ENCODE peak calls at places on chromosomes 4 and X, in eight cellular contexts. Z is Peyer's patch, C is A549, B is NB4, I is upper lobe of left lung, G is ovary, A is HepG2, H is stomach. F is an unnamed sample.

GRCh38 chr4:3671571-3672464 is 94.4 kb upstream of the ADRA2C start:
- DNase-seq in H (no peak), B (no peak), C (peak; percentile 31), Z (no peak), I (no peak), A (peak; percentile 69), G (no peak), F (no peak)

GRCh38 chrX:24231169-24231568 is 81.6 kb downstream of the ZFX start:
- DNase-seq in H (no peak), A (no peak), G (no peak), Z (no peak), B (peak; percentile 64), C (peak; percentile 47), I (no peak), F (peak; percentile 0)

GRCh38 chr4:113146876-113147358 is 97.5 kb downstream of the ANK2 start:
- DNase-seq in H (no peak), A (peak; percentile 73), Z (no peak), B (no peak), I (no peak), C (no peak), G (peak; percentile 29), F (no peak)

GRCh38 chr4:156901871-156902270 is 69.7 kb downstream of the PDGFC start:
- DNase-seq in Z (no peak), C (no peak), H (no peak), A (no peak), G (no peak), I (no peak), B (no peak), F (no peak)

GRCh38 chrX:65581661-65582339 is 47.2 kb upstream of the LAS1L start:
- DNase-seq in H (peak; percentile 65), C (peak; percentile 62), Z (peak; percentile 83), G (peak; percentile 58), I (peak; percentile 69), A (peak; percentile 26), B (peak; percentile 78), F (peak; percentile 75)

GRCh38 chr4:95506264-95506663 is 42.5 kb downstream of the UNC5C start:
- DNase-seq in C (no peak), A (no peak), Z (no peak), G (no peak), I (no peak), B (no peak), H (no peak), F (no peak)

GRCh38 chr4:178823673-178824072 is 1381.4 kb upstream of the AGA start:
- DNase-seq in C (no peak), Z (no peak), H (no peak), I (no peak), G (no peak), B (no peak), A (no peak), F (no peak)

GRCh38 chr4:84673475-84674230 is 90.7 kb downstream of the CDS1 start:
- DNase-seq in A (no peak), I (no peak), G (no peak), C (peak; percentile 16), B (no peak), H (no peak), Z (no peak), F (no peak)

GRCh38 chrX:150954951-150955350 is 28.2 kb upstream of the HMGB3 start:
- DNase-seq in Z (no peak), B (no peak), C (no peak), H (no peak), A (no peak), I (no peak), G (no peak), F (peak; percentile 38)

GRCh38 chrX:119763836-119764387 is 5.5 kb downstream of the SOWAHD start:
- DNase-seq in Z (no peak), G (no peak), B (peak; percentile 32), H (no peak), A (no peak), I (no peak), C (no peak), F (no peak)

GRCh38 chrX:103586659-103587058 is 1.3 kb downstream of the TCEAL4 start:
- DNase-seq in C (no peak), B (no peak), I (no peak), A (no peak), Z (no peak), H (no peak), G (no peak), F (no peak)

GRCh38 chrX:103584606-103585005 is 709 bp upstream of the TCEAL4 start:
- DNase-seq in A (no peak), H (no peak), G (no peak), C (peak; percentile 4), Z (no peak), B (no peak), I (no peak), F (no peak)

GRCh38 chrX:103586314-103586646 is 965 bp downstream of the TCEAL4 start:
- DNase-seq in G (peak; percentile 45), I (no peak), B (no peak), H (peak; percentile 29), Z (no peak), C (no peak), A (no peak), F (no peak)

DNA sequence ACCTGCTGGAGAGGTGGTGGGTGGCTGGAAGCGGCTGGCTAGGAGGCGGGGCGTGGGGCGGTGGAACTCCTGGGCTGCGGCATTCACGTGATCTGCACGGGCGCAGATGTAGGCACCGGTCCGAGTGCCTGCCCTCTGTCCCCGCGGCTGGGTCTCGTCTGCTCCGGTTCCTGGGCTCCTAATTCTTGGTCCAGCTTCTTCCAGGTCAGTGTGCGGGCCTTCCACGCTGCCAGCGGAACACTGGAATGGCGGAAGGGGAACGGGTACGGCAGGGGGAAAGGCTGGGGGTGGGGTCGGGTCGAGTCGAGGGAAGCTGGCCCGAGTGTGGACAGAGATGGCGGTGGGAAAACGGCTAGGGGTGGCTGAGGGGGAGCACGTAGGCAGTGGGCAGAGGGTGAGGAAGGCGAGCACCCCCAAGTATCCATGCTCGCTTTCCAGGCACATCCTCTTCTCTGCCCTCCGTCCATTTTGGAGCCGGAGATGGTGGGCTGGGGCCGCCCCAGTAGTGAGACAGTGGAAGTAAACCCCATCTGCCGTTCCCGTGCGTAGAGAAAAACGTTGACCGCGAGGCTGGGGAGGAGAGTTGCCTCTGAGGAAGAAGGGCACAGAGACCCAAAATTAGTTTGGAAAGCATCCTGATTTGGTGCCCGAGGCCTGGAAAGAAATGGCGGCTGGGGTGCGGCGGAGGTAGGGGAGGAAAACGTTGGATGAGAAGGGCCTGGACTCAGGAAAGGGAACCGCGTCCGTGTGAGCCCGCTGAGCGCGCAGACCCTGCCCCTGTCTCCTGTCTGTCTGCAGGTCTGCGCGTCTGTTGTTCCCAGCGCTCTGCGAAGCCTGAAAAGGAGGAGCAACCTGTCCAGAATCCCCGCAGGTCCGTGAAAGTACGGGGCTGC is at the start of gene TCEAL4:
- DNase-seq in B (no peak), I (peak; percentile 63), G (peak; percentile 74), Z (peak; percentile 81), H (peak; percentile 63), A (no peak), C (peak; percentile 51), F (peak; percentile 29)
- TF ChIP-seq POLR2A in B (no peak), I (no peak), G (peak; percentile 61), Z (peak; percentile 10), H (no peak), A (peak; percentile 69), C (peak; percentile 50), F (no peak)

DNA sequence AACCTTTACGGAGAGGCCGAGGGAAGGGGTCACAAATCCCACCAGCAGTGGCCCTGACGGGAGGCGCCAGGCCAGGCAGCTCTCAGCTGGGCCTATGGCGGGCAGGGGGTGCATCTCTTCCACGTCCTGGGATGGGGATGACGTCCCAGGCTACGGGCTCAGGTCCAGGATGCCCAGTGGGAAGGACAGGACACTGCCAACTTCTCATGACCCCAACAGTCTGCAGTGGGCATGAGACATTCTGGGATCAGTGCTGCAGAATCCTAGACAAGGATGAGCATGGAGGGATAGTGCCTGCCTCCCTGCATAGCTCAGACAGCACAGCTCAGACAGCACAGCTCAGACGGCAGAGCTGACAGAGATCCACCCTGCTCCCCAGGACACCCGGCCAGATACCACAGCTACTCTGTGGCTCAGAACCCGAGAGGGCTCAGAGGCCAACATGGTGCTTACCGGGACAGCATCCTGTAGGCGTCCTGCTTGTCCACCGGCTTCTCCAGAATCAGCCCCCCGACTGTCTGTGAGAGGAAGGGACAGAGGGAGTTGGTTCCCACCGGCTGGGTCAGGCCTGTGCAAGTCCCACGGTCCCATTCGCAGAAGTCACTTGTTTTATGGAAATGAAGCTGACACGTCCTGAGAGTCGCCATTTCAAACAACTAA is 17.3 kb downstream of the ASMTL start:
- DNase-seq in Z (peak; percentile 37), A (no peak), H (no peak), B (no peak), G (no peak), C (no peak), I (no peak), F (no peak)
- TF ChIP-seq POLR2A in Z (no peak), A (no peak), H (no peak), B (no peak), G (no peak), C (no peak), I (no peak), F (no peak)

GRCh38 chrX:100649550-100650356 is 5.8 kb downstream of the SRPX2 start:
- DNase-seq in A (peak; percentile 90), Z (peak; percentile 78), I (peak; percentile 40), B (peak; percentile 3), H (no peak), G (peak; percentile 62), C (peak; percentile 41), F (no peak)
- TF ChIP-seq POLR2A in A (peak; percentile 30), Z (no peak), I (no peak), B (no peak), H (no peak), G (no peak), C (no peak), F (no peak)

GRCh38 chr4:172619798-172620197 is 548.8 kb upstream of the GALNT7 start:
- DNase-seq in Z (no peak), H (no peak), C (no peak), I (no peak), A (no peak), B (no peak), G (no peak), F (no peak)
- TF ChIP-seq POLR2A in Z (no peak), H (no peak), C (no peak), I (no peak), A (no peak), B (no peak), G (no peak), F (no peak)

GRCh38 chr4:144633215-144633614 is 12.7 kb upstream of the HHIP start:
- DNase-seq in G (no peak), I (no peak), A (no peak), H (no peak), C (no peak), B (peak; percentile 6), Z (no peak), F (no peak)

GRCh38 chr4:144621681-144622080 is 24.3 kb upstream of the HHIP start:
- DNase-seq in C (no peak), H (no peak), I (no peak), G (no peak), B (no peak), A (no peak), Z (no peak), F (no peak)

GRCh38 chr4:144627663-144628076 is 18.3 kb upstream of the HHIP start:
- DNase-seq in Z (no peak), C (peak; percentile 14), H (no peak), G (no peak), A (no peak), I (no peak), B (no peak), F (no peak)
- TF ChIP-seq POLR2A in Z (no peak), C (no peak), H (no peak), G (no peak), A (no peak), I (no peak), B (no peak), F (no peak)